ENCODE peak calls at places on chromosomes 4 and X, in nine cellular contexts. T is ELF-1; D is activated B cell treated with CpG ODN at 0.5 μM for 24 hours; C is activated CD8-positive, alpha-beta memory T cell treated with anti-CD3 and anti-CD28 coated beads, Interleukin-2, amount 10 ng/mL, durations not matched to agents 7 days and 5 days; H is NCI-H187; S is AG08395; Z is fibroblast of lung; L is NCI-H1092; F is GM23338. Q is an unnamed sample.

GRCh38 chrX:10177620-10178019 is 20.8 kb downstream of the CLCN4 start:
- DNase-seq in T (no peak), D (no peak), C (no peak), H (no peak), S (no peak), Z (peak), L (no peak), F (no peak), Q (peak)

GRCh38 chr4:8002525-8003309 is 63.1 kb upstream of the AFAP1 start:
- DNase-seq in T (no peak), D (no peak), C (no peak), H (no peak), S (no peak), Z (no peak), L (no peak), F (no peak), Q (no peak)

GRCh38 chr4:96603635-96604034 is 763.7 kb downstream of the PDHA2 start:
- DNase-seq in T (no peak), D (no peak), C (no peak), H (no peak), S (no peak), Z (no peak), L (no peak), F (no peak), Q (no peak)

GRCh38 chrX:80808160-80808735 is 1.4 kb downstream of the BRWD3 start:
- DNase-seq in T (peak), D (peak), C (peak), H (peak), S (peak), Z (peak), L (no peak), F (peak), Q (peak)

GRCh38 chrX:42946544-42947223 is 168.7 kb upstream of the PPP1R2C start:
- DNase-seq in T (no peak), D (no peak), C (no peak), H (no peak), S (no peak), Z (no peak), L (no peak), F (no peak), Q (no peak)

GRCh38 chr4:68871772-68872441 is 56.1 kb downstream of the UGT2B10 start:
- DNase-seq in T (no peak), D (no peak), C (no peak), H (no peak), S (no peak), Z (no peak), L (no peak), F (no peak), Q (no peak)

GRCh38 chrX:150038977-150039599 is 100.8 kb upstream of the EOLA2 start:
- DNase-seq in T (no peak), D (no peak), C (no peak), H (no peak), S (no peak), Z (peak), L (no peak), F (no peak), Q (peak)

GRCh38 chr4:140472156-140472555 is 25.9 kb downstream of the MGAT4D start:
- DNase-seq in T (no peak), D (no peak), C (no peak), H (no peak), S (no peak), Z (no peak), L (no peak), F (no peak), Q (no peak)

GRCh38 chr4:142035556-142035955 is 399.2 kb downstream of the IL15 start:
- DNase-seq in T (no peak), D (no peak), C (no peak), H (no peak), S (peak), Z (peak), L (no peak), F (no peak), Q (no peak)

GRCh38 chr4:37876156-37876555 is 14.7 kb upstream of the TBC1D1 start:
- DNase-seq in T (no peak), D (no peak), C (no peak), H (no peak), S (no peak), Z (no peak), L (no peak), F (no peak), Q (no peak)

GRCh38 chrX:2500681-2501151 is at the start of the genes DHRSX and ZBED1:
- DNase-seq in T (no peak), D (peak), C (peak), H (no peak), S (peak), Z (peak), L (no peak), F (no peak), Q (peak)

GRCh38 chrX:28108186-28108945 is 127.1 kb upstream of the DCAF8L1 start:
- DNase-seq in T (no peak), D (no peak), C (no peak), H (no peak), S (no peak), Z (no peak), L (no peak), F (no peak), Q (no peak)

GRCh38 chrX:56728752-56729151 is 291 bp upstream of the NBDY start:
- DNase-seq in T (no peak), D (no peak), C (peak), H (no peak), S (no peak), Z (peak), L (no peak), F (peak), Q (peak)

GRCh38 chr4:184745747-184746531 is 12.0 kb upstream of the CENPU start:
- DNase-seq in T (peak), D (peak), C (peak), H (no peak), S (peak), Z (peak), L (peak), F (peak), Q (peak)

GRCh38 chr4:98311656-98312055 is 50.5 kb downstream of the RAP1GDS1 start:
- DNase-seq in T (no peak), D (no peak), C (no peak), H (no peak), S (no peak), Z (no peak), L (no peak), F (no peak), Q (no peak)

GRCh38 chrX:93673056-93673868 is at the start of gene NAP1L3:
- DNase-seq in T (peak), D (no peak), C (peak), H (no peak), S (peak), Z (peak), L (peak), F (peak), Q (peak)

GRCh38 chr4:79295076-79295475 is 30.8 kb downstream of the NAA11 start:
- DNase-seq in T (no peak), D (no peak), C (no peak), H (no peak), S (no peak), Z (no peak), L (no peak), F (no peak), Q (no peak)

GRCh38 chr4:181946902-181947301 is 296.3 kb upstream of the TENM3 start:
- DNase-seq in T (no peak), D (no peak), C (no peak), H (no peak), S (no peak), Z (no peak), L (no peak), F (no peak), Q (no peak)

GRCh38 chrX:65644621-65645287 is 22.7 kb upstream of the MSN start:
- DNase-seq in T (peak), D (no peak), C (no peak), H (no peak), S (peak), Z (peak), L (no peak), F (no peak), Q (peak)

GRCh38 chr4:2250003-2250763 is 8.3 kb upstream of the HAUS3 start:
- DNase-seq in T (no peak), D (no peak), C (no peak), H (no peak), S (no peak), Z (no peak), L (no peak), F (no peak), Q (no peak)

GRCh38 chrX:31070057-31070468 is 1.8 kb downstream of the FTHL17 start:
- DNase-seq in T (no peak), D (no peak), C (no peak), H (no peak), S (no peak), Z (no peak), L (no peak), F (no peak), Q (no peak)

GRCh38 chr4:172962564-172963353 is 205.9 kb upstream of the GALNT7 start:
- DNase-seq in T (no peak), D (no peak), C (no peak), H (peak), S (no peak), Z (peak), L (peak), F (no peak), Q (peak)

GRCh38 chrX:152817082-152817744 is 13.3 kb downstream of the CETN2 start:
- DNase-seq in T (peak), D (no peak), C (no peak), H (no peak), S (peak), Z (peak), L (peak), F (peak), Q (no peak)

GRCh38 chr4:37770016-37770415 is 56.5 kb upstream of the PGM2 start:
- DNase-seq in T (no peak), D (no peak), C (no peak), H (no peak), S (no peak), Z (peak), L (no peak), F (no peak), Q (no peak)

GRCh38 chrX:107574054-107574683 is 54.1 kb upstream of the PRPS1 start:
- DNase-seq in T (no peak), D (no peak), C (no peak), H (no peak), S (peak), Z (peak), L (no peak), F (no peak), Q (peak)

GRCh38 chr4:82293304-82293703 is 80.5 kb downstream of the HNRNPD start:
- DNase-seq in T (no peak), D (no peak), C (peak), H (no peak), S (no peak), Z (no peak), L (no peak), F (no peak), Q (peak)